ENCODE peak calls at places on chromosomes 12 and 14, in eight cellular contexts. Z, T, A, V, F, P, Q and J are unnamed samples.

GRCh38 chr12:52836042-52836466 is 1.9 kb upstream of the KRT79 start:
- DNase-seq in Z (no peak), T (no peak), A (peak; percentile 30), V (no peak), F (no peak), P (no peak), Q (peak; percentile 20), J (no peak)

GRCh38 chr14:23436327-23437141 is 1.1 kb upstream of the MYH7 start:
- DNase-seq in Z (peak; percentile 77), T (no peak), A (no peak), V (no peak), F (no peak), P (no peak), Q (no peak), J (no peak)

GRCh38 chr14:77498120-77498979 is at the start of gene ISM2:
- DNase-seq in Z (no peak), T (no peak), A (no peak), V (peak; percentile 55), F (no peak), P (peak; percentile 18), Q (no peak), J (no peak)

GRCh38 chr12:97148941-97149559 is 242.0 kb downstream of the NEDD1 start:
- DNase-seq in Z (peak; percentile 54), T (peak; percentile 53), A (no peak), V (no peak), F (peak; percentile 68), P (peak; percentile 47), Q (no peak), J (peak; percentile 47)

GRCh38 chr12:71865166-71865713 is 25.7 kb downstream of the TBC1D15 start:
- DNase-seq in Z (no peak), T (peak; percentile 63), A (no peak), V (no peak), F (no peak), P (no peak), Q (no peak), J (no peak)

GRCh38 chr12:70660620-70661219 is 23.5 kb upstream of the PTPRB start:
- DNase-seq in Z (no peak), T (peak; percentile 45), A (no peak), V (no peak), F (peak; percentile 42), P (no peak), Q (no peak), J (no peak)

GRCh38 chr12:57832966-57833365 is 13.6 kb downstream of the CTDSP2 start:
- DNase-seq in Z (no peak), T (no peak), A (no peak), V (no peak), F (no peak), P (no peak), Q (no peak), J (no peak)

GRCh38 chr12:114681149-114681849 is 2.7 kb downstream of the TBX3 start:
- DNase-seq in Z (no peak), T (peak; percentile 47), A (no peak), V (no peak), F (no peak), P (no peak), Q (no peak), J (no peak)

GRCh38 chr14:76867536-76868452 is 41.6 kb downstream of the LRRC74A start:
- DNase-seq in Z (peak; percentile 51), T (no peak), A (no peak), V (no peak), F (peak; percentile 71), P (no peak), Q (peak; percentile 43), J (no peak)

GRCh38 chr14:50334211-50334610 is 22.1 kb downstream of the DMAC2L start:
- DNase-seq in Z (no peak), T (no peak), A (no peak), V (no peak), F (no peak), P (no peak), Q (no peak), J (no peak)

GRCh38 chr12:121085842-121086353 is 46.8 kb upstream of the P2RX7 start:
- DNase-seq in Z (no peak), T (no peak), A (no peak), V (no peak), F (no peak), P (no peak), Q (no peak), J (no peak)

GRCh38 chr12:110426300-110426910 is 22.9 kb upstream of the ANAPC7 start:
- DNase-seq in Z (no peak), T (no peak), A (no peak), V (no peak), F (no peak), P (no peak), Q (no peak), J (no peak)

GRCh38 chr14:23182372-23183014 is 967 bp downstream of the SLC7A8 start:
- DNase-seq in Z (peak; percentile 72), T (peak; percentile 20), A (no peak), V (peak; percentile 62), F (no peak), P (no peak), Q (no peak), J (no peak)

GRCh38 chr14:24903337-24903736 is 146.6 kb downstream of the STXBP6 start:
- DNase-seq in Z (no peak), T (no peak), A (no peak), V (no peak), F (no peak), P (no peak), Q (no peak), J (no peak)

GRCh38 chr12:388547-389137 is 478 bp downstream of the KDM5A start:
- DNase-seq in Z (peak; percentile 53), T (peak; percentile 36), A (peak; percentile 21), V (no peak), F (peak; percentile 51), P (no peak), Q (no peak), J (no peak)

GRCh38 chr12:121957831-121958515 is 39.6 kb downstream of the CFAP251 start:
- DNase-seq in Z (no peak), T (no peak), A (no peak), V (peak; percentile 51), F (no peak), P (no peak), Q (no peak), J (no peak)

GRCh38 chr14:77027538-77028383 is 747 bp downstream of the IRF2BPL start:
- DNase-seq in Z (peak; percentile 88), T (peak; percentile 58), A (peak; percentile 37), V (peak; percentile 74), F (peak; percentile 83), P (peak; percentile 49), Q (peak; percentile 69), J (no peak)

GRCh38 chr14:96225745-96226151 is 21.1 kb downstream of the BDKRB2 start:
- DNase-seq in Z (peak; percentile 51), T (peak; percentile 42), A (no peak), V (no peak), F (no peak), P (no peak), Q (no peak), J (peak; percentile 9)

GRCh38 chr14:81509838-81510452 is 23.7 kb downstream of the SEL1L start:
- DNase-seq in Z (no peak), T (no peak), A (no peak), V (no peak), F (no peak), P (no peak), Q (no peak), J (no peak)

GRCh38 chr12:88876867-88877266 is 296.6 kb upstream of the KITLG start:
- DNase-seq in Z (no peak), T (peak; percentile 13), A (no peak), V (no peak), F (no peak), P (no peak), Q (no peak), J (no peak)

GRCh38 chr12:41234672-41235071 is 46.6 kb downstream of the PDZRN4 start:
- DNase-seq in Z (no peak), T (no peak), A (no peak), V (no peak), F (no peak), P (no peak), Q (no peak), J (no peak)

GRCh38 chr12:56158926-56159461 is 835 bp downstream of the MYL6 start:
- DNase-seq in Z (peak; percentile 89), T (peak; percentile 84), A (no peak), V (peak; percentile 36), F (peak; percentile 92), P (no peak), Q (no peak), J (peak; percentile 68)

GRCh38 chr14:38723954-38724353 is 379.1 kb downstream of the SEC23A start:
- DNase-seq in Z (no peak), T (no peak), A (no peak), V (no peak), F (no peak), P (no peak), Q (no peak), J (no peak)

GRCh38 chr14:24436355-24437019 is 6.1 kb downstream of the SDR39U1 start:
- DNase-seq in Z (no peak), T (peak; percentile 81), A (no peak), V (peak; percentile 56), F (no peak), P (peak; percentile 60), Q (no peak), J (no peak)

GRCh38 chr12:107761502-107761904 is 566 bp upstream of the PRDM4 start:
- DNase-seq in Z (no peak), T (no peak), A (no peak), V (no peak), F (no peak), P (no peak), Q (no peak), J (no peak)

GRCh38 chr14:69342928-69343525 is 55.1 kb downstream of the ERH start:
- DNase-seq in Z (no peak), T (no peak), A (no peak), V (no peak), F (no peak), P (no peak), Q (no peak), J (no peak)

GRCh38 chr12:122124370-122124769 is 45.8 kb downstream of the MLXIP start:
- DNase-seq in Z (no peak), T (no peak), A (no peak), V (no peak), F (peak; percentile 13), P (no peak), Q (no peak), J (no peak)

GRCh38 chr12:119803391-119803791 is 73.7 kb downstream of the CIT start:
- DNase-seq in Z (no peak), T (no peak), A (no peak), V (no peak), F (peak; percentile 54), P (no peak), Q (no peak), J (peak; percentile 40)

GRCh38 chr12:110088936-110089335 is 35.2 kb upstream of the IFT81 start:
- DNase-seq in Z (no peak), T (no peak), A (no peak), V (no peak), F (no peak), P (no peak), Q (no peak), J (no peak)

GRCh38 chr14:91244501-91244901 is at the start of gene GPR68:
- DNase-seq in Z (no peak), T (no peak), A (no peak), V (peak; percentile 44), F (peak; percentile 70), P (peak; percentile 5), Q (no peak), J (no peak)